ENCODE peak calls at places on chromosome 2, in four cellular contexts. W is A549, F is neuronal stem cell, C is gastrocnemius medialis. V is an unnamed sample.
A peak's percentile ranks its signal among the peaks of the same experiment; 100 is the strongest.

GRCh38 chr2:118817469-118817868 is 30.0 kb downstream of the EN1 start:
- DNase-seq in W (no peak), F (no peak), C (no peak), V (no peak)

GRCh38 chr2:109379507-109379906 is 234.3 kb downstream of the SEPTIN10 start:
- DNase-seq in W (no peak), F (no peak), C (peak; percentile 4), V (no peak)

GRCh38 chr2:235567842-235568241 is 74.0 kb downstream of the AGAP1 start:
- DNase-seq in W (no peak), F (no peak), C (no peak), V (no peak)

GRCh38 chr2:103739216-103739615 is 977.4 kb downstream of the TMEM182 start:
- DNase-seq in W (no peak), F (no peak), C (no peak), V (no peak)

GRCh38 chr2:9744256-9745004 is 98.8 kb upstream of the TAF1B start:
- DNase-seq in W (no peak), F (no peak), C (no peak), V (no peak)

GRCh38 chr2:24893934-24894333 is 26.1 kb downstream of the ADCY3 start:
- DNase-seq in W (no peak), F (no peak), C (no peak), V (no peak)

GRCh38 chr2:100891911-100892642 is 72.1 kb downstream of the NPAS2 start:
- DNase-seq in W (peak; percentile 63), F (no peak), C (no peak), V (no peak)

GRCh38 chr2:63086687-63087086 is 36.1 kb downstream of the OTX1 start:
- DNase-seq in W (no peak), F (no peak), C (no peak), V (no peak)

GRCh38 chr2:127208313-127208712 is 11.8 kb downstream of the CYP27C1 start:
- DNase-seq in W (no peak), F (no peak), C (peak; percentile 52), V (no peak)

GRCh38 chr2:10963155-10963554 is 51.4 kb downstream of the KCNF1 start:
- DNase-seq in W (no peak), F (no peak), C (no peak), V (no peak)

GRCh38 chr2:25740810-25741381 is 67.5 kb upstream of the DTNB start:
- DNase-seq in W (no peak), F (peak; percentile 35), C (no peak), V (no peak)

GRCh38 chr2:47198985-47199451 is 43.9 kb upstream of the STPG4 start:
- DNase-seq in W (peak; percentile 61), F (no peak), C (no peak), V (no peak)

GRCh38 chr2:170812716-170813585 is 3.7 kb upstream of the GAD1 start:
- DNase-seq in W (peak; percentile 85), F (peak; percentile 84), C (peak; percentile 27), V (no peak)

GRCh38 chr2:149143734-149144133 is 105.2 kb downstream of the LYPD6B start:
- DNase-seq in W (no peak), F (no peak), C (no peak), V (no peak)

GRCh38 chr2:26575836-26576564 is 65.2 kb downstream of the CIB4 start:
- DNase-seq in W (no peak), F (no peak), C (no peak), V (no peak)

GRCh38 chr2:62222674-62223073 is 26.8 kb downstream of the B3GNT2 start:
- DNase-seq in W (no peak), F (no peak), C (no peak), V (no peak)

GRCh38 chr2:176648691-176649297 is 379.6 kb downstream of the MTX2 start:
- DNase-seq in W (no peak), F (no peak), C (no peak), V (no peak)

GRCh38 chr2:236168110-236169067 is at the start of gene GBX2:
- DNase-seq in W (peak; percentile 89), F (peak; percentile 82), C (peak; percentile 21), V (peak; percentile 14)

GRCh38 chr2:137151731-137152130 is 386.4 kb downstream of the THSD7B start:
- DNase-seq in W (no peak), F (no peak), C (no peak), V (no peak)

GRCh38 chr2:230935132-230935435 is 10.0 kb upstream of the GPR55 start:
- DNase-seq in W (no peak), F (no peak), C (no peak), V (no peak)

GRCh38 chr2:148813603-148814065 is 61.4 kb upstream of the KIF5C start:
- DNase-seq in W (no peak), F (no peak), C (no peak), V (no peak)

GRCh38 chr2:97751752-97752151 is 38.4 kb downstream of the ZAP70 start:
- DNase-seq in W (no peak), F (no peak), C (no peak), V (no peak)

GRCh38 chr2:127641133-127641532 is 4.8 kb upstream of the GPR17 start:
- DNase-seq in W (no peak), F (no peak), C (no peak), V (no peak)

GRCh38 chr2:144711546-144712276 is 191.8 kb upstream of the ZEB2 start:
- DNase-seq in W (no peak), F (no peak), C (no peak), V (no peak)

GRCh38 chr2:140177081-140177480 is 1396.9 kb upstream of the NXPH2 start:
- DNase-seq in W (no peak), F (no peak), C (no peak), V (no peak)

GRCh38 chr2:151691621-151692020 is 42.7 kb downstream of the NEB start:
- DNase-seq in W (no peak), F (no peak), C (no peak), V (no peak)

GRCh38 chr2:167298017-167298416 is 409.7 kb downstream of the XIRP2 start:
- DNase-seq in W (no peak), F (no peak), C (no peak), V (no peak)

DNA sequence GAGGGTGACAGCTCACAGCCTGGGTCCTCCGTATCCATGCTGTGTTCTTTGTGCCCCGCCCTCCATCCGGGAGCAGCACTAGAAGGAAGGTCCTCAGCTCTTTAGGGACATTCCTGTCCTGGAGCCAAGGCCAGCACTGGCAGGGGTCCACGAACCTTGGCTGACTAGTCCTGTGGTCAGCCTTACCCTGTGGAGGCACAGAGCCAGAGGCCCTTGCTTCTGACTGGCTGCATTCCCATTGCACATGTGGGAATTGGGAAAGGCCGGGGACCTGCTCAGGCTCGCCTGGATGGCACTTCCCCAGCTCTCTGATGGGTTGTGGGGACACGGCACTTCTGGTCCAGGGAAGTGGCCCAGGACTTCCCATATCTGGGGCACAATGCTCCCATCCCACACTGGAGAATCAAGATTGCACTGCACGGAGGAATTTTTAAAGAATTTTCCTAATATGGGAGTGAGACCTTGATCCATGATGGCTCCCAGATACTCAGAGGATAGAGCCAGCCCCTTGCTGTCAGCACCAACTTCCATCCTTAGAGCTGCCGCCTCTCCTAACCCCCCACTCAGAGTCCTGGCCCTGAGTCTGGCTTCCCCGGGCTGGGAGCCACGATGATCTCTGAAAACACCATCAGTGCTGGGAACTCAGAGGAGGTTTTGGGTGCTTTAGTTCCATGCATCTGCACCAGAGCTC is 24.7 kb upstream of the RHOB start:
- DNase-seq in W (no peak), F (no peak), C (peak; percentile 92), V (no peak)
- H3K27ac ChIP-seq in W (no peak overlapping the region), F (no peak overlapping the region), C (peak overlapping the region; percentile 41), V (no peak overlapping the region)

GRCh38 chr2:17476060-17476459 is 42.2 kb downstream of the RAD51AP2 start:
- DNase-seq in W (no peak), F (no peak), C (no peak), V (no peak)
- H3K27ac ChIP-seq in W (no peak overlapping the region), F (no peak overlapping the region), C (no peak overlapping the region), V (peak overlapping the region; percentile 68)

DNA sequence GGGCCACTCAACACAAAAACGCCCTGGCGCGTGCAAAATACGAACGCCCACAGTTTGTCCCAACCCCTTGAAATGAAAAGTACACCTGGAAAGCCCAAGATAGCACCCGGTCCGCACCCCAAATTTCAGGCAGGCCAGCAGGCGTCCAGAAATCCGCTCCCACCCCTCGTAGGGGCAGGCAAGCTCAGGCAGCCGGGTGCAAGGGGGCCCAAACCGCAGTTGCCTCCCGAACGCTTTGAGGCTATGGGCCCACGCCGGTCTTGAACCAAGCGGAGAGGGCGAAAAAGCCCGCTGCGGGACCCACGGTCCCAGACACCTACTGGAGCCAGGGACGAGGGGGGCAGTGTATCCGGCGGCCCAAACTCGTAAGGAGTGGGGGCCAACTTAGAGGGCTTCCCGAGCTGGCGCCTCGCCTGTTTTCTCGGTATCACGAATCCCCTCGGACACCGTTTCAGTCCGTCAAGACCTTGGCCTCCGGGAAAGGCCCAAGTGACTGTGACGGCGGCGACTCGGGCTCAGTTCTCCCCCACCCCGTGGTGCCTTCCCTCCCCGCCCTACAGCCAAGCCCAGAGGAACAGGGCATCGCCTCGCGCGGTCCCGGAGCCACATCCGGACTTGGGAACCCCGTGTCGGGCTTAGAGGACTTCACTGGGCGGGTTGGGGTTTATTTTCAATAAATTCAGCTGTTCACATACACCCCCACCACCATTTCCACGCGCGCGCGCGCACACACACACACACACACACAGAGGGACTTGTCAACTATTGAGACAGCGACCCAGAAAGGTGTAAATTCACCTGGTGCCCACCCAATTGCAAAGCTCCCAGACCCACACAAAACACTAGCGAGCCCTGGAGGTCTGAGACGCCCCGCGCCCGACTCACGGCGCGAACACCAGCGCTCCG is 6.2 kb upstream of the SATB2 start:
- DNase-seq in W (no peak), F (no peak), C (no peak), V (no peak)
- H3K27ac ChIP-seq in W (peak overlapping the region; percentile 93), F (no peak overlapping the region), C (peak overlapping the region; percentile 48), V (no peak overlapping the region)

DNA sequence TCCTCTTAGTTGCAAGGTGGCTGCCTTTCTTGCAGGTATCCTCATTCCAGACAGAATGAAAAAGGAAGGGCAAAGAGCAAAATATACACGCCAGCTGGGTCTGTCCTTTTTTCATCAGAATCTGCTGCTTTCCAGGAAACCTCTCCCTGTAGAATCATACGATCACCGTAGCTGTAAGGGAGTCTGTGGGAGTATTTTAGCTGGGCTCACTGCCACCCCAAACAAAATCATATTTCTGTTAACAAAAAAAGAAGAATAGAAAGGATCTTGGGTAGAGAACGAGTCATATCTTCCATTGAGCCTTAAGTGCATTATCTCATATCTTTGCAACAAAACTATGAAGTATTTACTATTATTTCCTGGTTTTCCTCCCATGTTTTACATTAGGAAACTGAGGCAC is 15.0 kb upstream of the TANC1 start:
- DNase-seq in W (no peak), F (no peak), C (no peak), V (no peak)
- H3K27ac ChIP-seq in W (peak overlapping the region; percentile 70), F (no peak overlapping the region), C (no peak overlapping the region), V (no peak overlapping the region)

GRCh38 chr2:196295005-196295404 is 123.6 kb upstream of the STK17B start:
- DNase-seq in W (no peak), F (no peak), C (no peak), V (no peak)
- H3K27ac ChIP-seq in W (peak overlapping the region; percentile 74), F (no peak overlapping the region), C (no peak overlapping the region), V (peak overlapping the region; percentile 94)

GRCh38 chr2:238573916-238574315 is 147.2 kb downstream of the ASB1 start:
- DNase-seq in W (no peak), F (no peak), C (no peak), V (no peak)
- H3K27ac ChIP-seq in W (no peak overlapping the region), F (no peak overlapping the region), C (no peak overlapping the region), V (no peak overlapping the region)

GRCh38 chr2:134396493-134396892 is 142.6 kb downstream of the MGAT5 start:
- DNase-seq in W (no peak), F (no peak), C (no peak), V (no peak)
- H3K27ac ChIP-seq in W (no peak overlapping the region), F (no peak overlapping the region), C (no peak overlapping the region), V (peak overlapping the region; percentile 85)

GRCh38 chr2:240564191-240564570 is 4.0 kb downstream of the DUSP28 start:
- DNase-seq in W (no peak), F (no peak), C (no peak), V (no peak)
- H3K27ac ChIP-seq in W (peak overlapping the region; percentile 98), F (no peak overlapping the region), C (no peak overlapping the region), V (no peak overlapping the region)